ENCODE peak calls at places on chromosomes 4 and X, in six cellular contexts. G is endothelial cell, D is AG04450, J is progenitor cell of endocrine pancreas, K is HCT116, U is mammary epithelial cell. T is an unnamed sample.

GRCh38 chrX:19990225-19990518 is 689 bp downstream of the BCLAF3 start:
- DNase-seq in G (no peak), D (no peak), J (no peak), K (no peak), U (peak; percentile 16), T (peak; percentile 36)

GRCh38 chr4:43251760-43252317 is 359.3 kb downstream of the GRXCR1 start:
- DNase-seq in G (no peak), D (no peak), J (no peak), K (no peak), U (no peak), T (no peak)

GRCh38 chrX:124736553-124737240 is 390.3 kb downstream of the SH2D1A start:
- DNase-seq in G (peak; percentile 3), D (no peak), J (peak; percentile 30), K (no peak), U (no peak), T (no peak)

GRCh38 chr4:52376107-52376704 is 282.9 kb downstream of the USP46 start:
- DNase-seq in G (peak; percentile 42), D (peak; percentile 7), J (no peak), K (peak; percentile 33), U (peak; percentile 29), T (peak; percentile 14)

GRCh38 chr4:54959656-54960055 is 165.7 kb downstream of the KDR start:
- DNase-seq in G (no peak), D (peak; percentile 8), J (no peak), K (no peak), U (no peak), T (no peak)

GRCh38 chr4:123870283-123870876 is 473.8 kb downstream of the SPRY1 start:
- DNase-seq in G (no peak), D (no peak), J (no peak), K (no peak), U (no peak), T (no peak)

GRCh38 chr4:78529569-78530209 is 21.9 kb upstream of the ANXA3 start:
- DNase-seq in G (no peak), D (no peak), J (no peak), K (no peak), U (peak; percentile 72), T (no peak)

GRCh38 chr4:4655901-4656300 is 114.1 kb upstream of the STX18 start:
- DNase-seq in G (no peak), D (no peak), J (no peak), K (no peak), U (no peak), T (no peak)

GRCh38 chr4:99572527-99573240 is 1.9 kb upstream of the MTTP start:
- DNase-seq in G (no peak), D (no peak), J (no peak), K (no peak), U (peak; percentile 54), T (no peak)

GRCh38 chrX:70554523-70554922 is 109.9 kb downstream of the DLG3 start:
- DNase-seq in G (no peak), D (no peak), J (no peak), K (no peak), U (no peak), T (no peak)

GRCh38 chr4:156805696-156806095 is 165.9 kb downstream of the PDGFC start:
- DNase-seq in G (no peak), D (no peak), J (no peak), K (no peak), U (peak; percentile 31), T (no peak)

GRCh38 chr4:2301221-2301642 is 39.3 kb upstream of the MXD4 start:
- DNase-seq in G (no peak), D (no peak), J (no peak), K (no peak), U (no peak), T (no peak)

DNA sequence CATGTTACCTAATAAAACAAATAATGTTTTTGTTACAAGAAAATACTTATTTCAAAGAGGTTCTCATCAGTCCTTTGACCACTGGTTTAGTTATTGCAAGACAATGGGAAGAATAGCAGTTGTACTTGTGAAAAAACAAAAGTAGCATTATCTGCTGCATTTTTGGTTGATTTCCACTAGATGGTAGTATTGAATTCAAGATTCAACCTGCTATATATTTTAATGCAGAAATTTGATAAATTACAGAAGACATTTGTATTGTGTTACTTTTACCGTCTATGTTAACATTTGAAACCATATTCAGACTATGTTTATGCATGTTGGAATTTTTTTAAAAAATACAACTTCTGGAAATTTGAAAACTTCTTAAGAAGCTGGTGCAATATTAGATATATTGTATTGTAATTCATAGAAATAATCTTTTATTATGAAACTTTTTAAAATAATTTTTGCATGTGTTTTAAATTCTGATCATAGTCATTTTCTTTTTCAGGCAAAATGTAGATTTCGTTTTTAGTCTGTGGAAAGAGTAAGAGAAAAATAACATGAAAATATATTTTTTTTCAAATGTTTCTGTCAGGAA is 56.4 kb downstream of the SPCS3 start:
- DNase-seq in G (no peak), D (no peak), J (no peak), K (peak; percentile 19), U (no peak), T (peak; percentile 19)
- TF ChIP-seq CTCF in G (peak; percentile 65), D (peak; percentile 60), J (peak; percentile 60), K (peak; percentile 34), U (peak; percentile 53), T (peak; percentile 50)

GRCh38 chr4:10093801-10094552 is 22.6 kb downstream of the WDR1 start:
- DNase-seq in G (no peak), D (peak; percentile 55), J (no peak), K (no peak), U (peak; percentile 60), T (no peak)
- TF ChIP-seq CTCF in G (no peak), D (no peak), J (no peak), K (no peak), U (no peak), T (no peak)

GRCh38 chrX:72297953-72298730 is 7.6 kb downstream of the CITED1 start:
- DNase-seq in G (no peak), D (no peak), J (no peak), K (no peak), U (peak; percentile 27), T (no peak)

GRCh38 chrX:72296991-72297390 is 8.7 kb downstream of the CITED1 start:
- DNase-seq in G (no peak), D (no peak), J (no peak), K (no peak), U (no peak), T (no peak)

GRCh38 chrX:72299891-72300630 is 5.7 kb downstream of the CITED1 start:
- DNase-seq in G (no peak), D (no peak), J (no peak), K (no peak), U (no peak), T (no peak)

GRCh38 chrX:72295745-72296144 is 10.0 kb downstream of the CITED1 start:
- DNase-seq in G (no peak), D (no peak), J (no peak), K (no peak), U (no peak), T (no peak)

GRCh38 chrX:72294497-72294896 is 11.2 kb downstream of the CITED1 start:
- DNase-seq in G (no peak), D (no peak), J (no peak), K (no peak), U (no peak), T (no peak)
- TF ChIP-seq CTCF in G (peak; percentile 19), D (no peak), J (peak; percentile 42), K (no peak), U (no peak), T (no peak)

DNA sequence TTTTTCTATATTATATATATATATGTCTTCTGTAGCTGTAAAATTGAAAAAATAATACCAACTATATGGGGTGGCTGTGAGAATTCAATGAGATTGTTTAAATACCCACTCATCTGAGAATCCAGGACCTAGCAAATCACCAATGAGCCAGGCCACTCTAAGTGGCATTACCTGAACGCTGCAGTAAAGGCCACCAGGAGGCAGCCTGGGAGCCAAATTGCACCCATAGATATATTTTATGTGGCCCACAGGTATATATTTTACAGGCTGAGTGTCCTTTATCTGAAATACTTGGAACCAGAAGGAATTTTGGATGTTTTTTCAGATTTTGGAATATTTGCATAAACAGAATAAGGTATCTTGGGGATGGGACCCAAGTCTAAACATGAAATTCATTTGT is 58.2 kb upstream of the C4orf50 start:
- DNase-seq in G (no peak), D (no peak), J (no peak), K (no peak), U (no peak), T (peak; percentile 34)
- TF ChIP-seq CTCF in G (no peak), D (no peak), J (peak; percentile 54), K (peak; percentile 68), U (no peak), T (peak; percentile 52)

GRCh38 chrX:153724252-153725038 is at the start of the genes ABCD1 and BCAP31:
- DNase-seq in G (peak; percentile 85), D (peak; percentile 53), J (peak; percentile 76), K (peak; percentile 49), U (peak; percentile 84), T (peak; percentile 97)

GRCh38 chrX:153722704-153723350 is 1.4 kb downstream of the BCAP31 start:
- DNase-seq in G (no peak), D (no peak), J (no peak), K (no peak), U (peak; percentile 39), T (no peak)

GRCh38 chrX:153725832-153726285 is 1.2 kb downstream of the ABCD1 start:
- DNase-seq in G (no peak), D (no peak), J (no peak), K (no peak), U (no peak), T (no peak)

GRCh38 chrX:153725039-153725831 is 579 bp downstream of the ABCD1 start:
- DNase-seq in G (no peak), D (no peak), J (no peak), K (no peak), U (no peak), T (peak; percentile 63)

GRCh38 chrX:153723351-153724251 is 586 bp downstream of the BCAP31 start:
- DNase-seq in G (peak; percentile 42), D (no peak), J (peak; percentile 24), K (no peak), U (peak; percentile 61), T (peak; percentile 74)
- TF ChIP-seq CTCF in G (no peak), D (peak; percentile 46), J (peak; percentile 45), K (peak; percentile 51), U (peak; percentile 44), T (peak; percentile 62)

GRCh38 chr4:76582817-76583087 is 147.7 kb downstream of the SHROOM3 start:
- DNase-seq in G (no peak), D (no peak), J (no peak), K (no peak), U (no peak), T (no peak)

GRCh38 chr4:76585897-76586360 is 150.9 kb downstream of the SHROOM3 start:
- DNase-seq in G (peak; percentile 67), D (no peak), J (peak; percentile 56), K (peak; percentile 81), U (peak; percentile 95), T (peak; percentile 73)

GRCh38 chr4:76588268-76588667 is 153.2 kb downstream of the SHROOM3 start:
- DNase-seq in G (no peak), D (no peak), J (no peak), K (no peak), U (no peak), T (no peak)

GRCh38 chr4:76584235-76585152 is 149.5 kb downstream of the SHROOM3 start:
- DNase-seq in G (no peak), D (no peak), J (no peak), K (no peak), U (no peak), T (no peak)

GRCh38 chr4:76585270-76585669 is 150.2 kb downstream of the SHROOM3 start:
- DNase-seq in G (no peak), D (no peak), J (no peak), K (no peak), U (no peak), T (no peak)
- TF ChIP-seq CTCF in G (no peak), D (no peak), J (no peak), K (no peak), U (no peak), T (no peak)

GRCh38 chrX:131704136-131704695 is 160.3 kb downstream of the OR13H1 start:
- DNase-seq in G (no peak), D (no peak), J (no peak), K (no peak), U (peak; percentile 69), T (peak; percentile 51)
- TF ChIP-seq CTCF in G (no peak), D (no peak), J (no peak), K (no peak), U (peak; percentile 56), T (peak; percentile 42)